ENCODE peak calls at places on chromosomes 12 and 14, in eight cellular contexts. W is AG09319; B is cerebellum; S is stimulated activated CD8-positive, alpha-beta memory T cell treated with anti-CD3 and anti-CD28 coated beads, Interleukin-12 subunit alpha, Interleukin-12 subunit beta, amount 100 ng/mL, for 4 hours; X is stimulated activated CD4-positive, alpha-beta T cell treated with anti-CD3 and anti-CD28 coated beads, Interleukin-4, amount 100 ng/mL, for 48 hours; T is effector memory CD4-positive, alpha-beta T cell; A is activated T-helper 1 cell treated with Interleukin-2 at 50 U/mL for 16 hours; I is smooth muscle cell of the brain vasculature. U is an unnamed sample.

GRCh38 chr12:124829708-124830304 is 33.9 kb downstream of the SCARB1 start:
- DNase-seq in W (no peak), B (no peak), S (no peak), X (no peak), T (no peak), A (no peak), I (no peak), U (no peak)

GRCh38 chr12:56411781-56412639 is 37.2 kb downstream of the TIMELESS start:
- DNase-seq in W (no peak), B (no peak), S (no peak), X (no peak), T (no peak), A (no peak), I (no peak), U (no peak)

GRCh38 chr14:67820428-67820881 is 876 bp downstream of the RAD51B start:
- DNase-seq in W (no peak), B (no peak), S (no peak), X (no peak), T (no peak), A (no peak), I (no peak), U (no peak)

GRCh38 chr12:132018193-132018916 is 68.6 kb downstream of the EP400 start:
- DNase-seq in W (no peak), B (no peak), S (no peak), X (no peak), T (no peak), A (no peak), I (no peak), U (no peak)

GRCh38 chr12:91978143-91978542 is 167.5 kb downstream of the BTG1 start:
- DNase-seq in W (no peak), B (no peak), S (no peak), X (no peak), T (peak; percentile 38), A (peak; percentile 2), I (no peak), U (peak; percentile 53)

GRCh38 chr14:90397401-90398314 is 829 bp downstream of the CALM1 start:
- DNase-seq in W (no peak), B (peak; percentile 53), S (peak; percentile 56), X (peak; percentile 53), T (peak; percentile 59), A (peak; percentile 59), I (no peak), U (peak; percentile 89)

GRCh38 chr14:96117101-96117897 is 78.1 kb downstream of the C14orf132 start:
- DNase-seq in W (no peak), B (no peak), S (no peak), X (no peak), T (no peak), A (no peak), I (no peak), U (no peak)

GRCh38 chr12:127803545-127803944 is 463.4 kb upstream of the TMEM132C start:
- DNase-seq in W (no peak), B (peak; percentile 32), S (no peak), X (no peak), T (no peak), A (no peak), I (no peak), U (no peak)

GRCh38 chr12:11154400-11154925 is 16.5 kb upstream of the SMIM10L1 start:
- DNase-seq in W (no peak), B (no peak), S (no peak), X (no peak), T (no peak), A (no peak), I (no peak), U (no peak)

GRCh38 chr14:91837076-91837475 is 30.3 kb downstream of the TC2N start:
- DNase-seq in W (no peak), B (no peak), S (no peak), X (no peak), T (no peak), A (no peak), I (no peak), U (no peak)

GRCh38 chr12:13135336-13136178 is 32.1 kb upstream of the GSG1 start:
- DNase-seq in W (peak; percentile 58), B (no peak), S (no peak), X (no peak), T (no peak), A (no peak), I (peak; percentile 54), U (no peak)

GRCh38 chr14:75514673-75515630 is 7.3 kb upstream of the BATF start:
- DNase-seq in W (no peak), B (no peak), S (peak; percentile 41), X (no peak), T (peak; percentile 45), A (no peak), I (no peak), U (peak; percentile 73)

GRCh38 chr14:50954811-50955372 is 10.6 kb upstream of the PYGL start:
- DNase-seq in W (no peak), B (peak; percentile 81), S (no peak), X (no peak), T (no peak), A (no peak), I (no peak), U (no peak)

GRCh38 chr12:12748051-12748450 is 30.9 kb downstream of the CDKN1B start:
- DNase-seq in W (no peak), B (no peak), S (no peak), X (no peak), T (no peak), A (no peak), I (no peak), U (no peak)

GRCh38 chr12:27999970-28000369 is 27.4 kb upstream of the PTHLH start:
- DNase-seq in W (no peak), B (no peak), S (no peak), X (no peak), T (no peak), A (no peak), I (no peak), U (no peak)

GRCh38 chr14:24261969-24262327 is 1.0 kb downstream of the TGM1 start:
- DNase-seq in W (no peak), B (no peak), S (no peak), X (no peak), T (no peak), A (no peak), I (no peak), U (no peak)

GRCh38 chr14:40240456-40240855 is 808.2 kb upstream of the FBXO33 start:
- DNase-seq in W (no peak), B (no peak), S (no peak), X (no peak), T (no peak), A (no peak), I (no peak), U (no peak)

GRCh38 chr12:50246873-50247612 is 36.3 kb downstream of the LIMA1 start:
- DNase-seq in W (peak; percentile 87), B (peak; percentile 85), S (no peak), X (peak; percentile 47), T (no peak), A (no peak), I (peak; percentile 54), U (no peak)